ENCODE peak calls at places on chromosomes 1 and 21, in five cellular contexts. K is transverse colon, D is mesendoderm, C is cardiac fibroblast, M is tibial nerve. R is an unnamed sample.

GRCh38 chr1:32869844-32870614 is 683 bp downstream of the FNDC5 start:
- DNase-seq in K (no peak), D (no peak), C (no peak), M (no peak), R (no peak)

GRCh38 chr1:70382682-70383081 is 28.2 kb upstream of the ANKRD13C start:
- DNase-seq in K (no peak), D (no peak), C (no peak), M (no peak), R (no peak)

GRCh38 chr1:165907256-165907857 is 79.9 kb downstream of the UCK2 start:
- DNase-seq in K (no peak), D (peak; percentile 83), C (no peak), M (no peak), R (no peak)

GRCh38 chr1:214636436-214636835 is 33.4 kb downstream of the CENPF start:
- DNase-seq in K (no peak), D (no peak), C (no peak), M (no peak), R (no peak)

GRCh38 chr21:38181101-38181500 is 75.7 kb upstream of the KCNJ15 start:
- DNase-seq in K (no peak), D (no peak), C (no peak), M (no peak), R (no peak)

GRCh38 chr21:46661211-46661625 is 25.7 kb downstream of the PRMT2 start:
- DNase-seq in K (peak; percentile 42), D (peak; percentile 90), C (peak; percentile 83), M (peak; percentile 23), R (peak; percentile 77)

GRCh38 chr1:243364866-243365265 is 109.0 kb downstream of the SDCCAG8 start:
- DNase-seq in K (no peak), D (no peak), C (no peak), M (no peak), R (no peak)

GRCh38 chr1:68016364-68016763 is 34.1 kb downstream of the DIRAS3 start:
- DNase-seq in K (no peak), D (no peak), C (peak; percentile 3), M (no peak), R (no peak)

GRCh38 chr1:246355421-246356230 is 151.5 kb downstream of the SMYD3 start:
- DNase-seq in K (no peak), D (peak; percentile 86), C (peak; percentile 16), M (no peak), R (no peak)
- H3K4me3 ChIP-seq in K (no peak overlapping the region), D (no peak overlapping the region), C (no peak overlapping the region), M (no peak overlapping the region), R (no peak overlapping the region)

DNA sequence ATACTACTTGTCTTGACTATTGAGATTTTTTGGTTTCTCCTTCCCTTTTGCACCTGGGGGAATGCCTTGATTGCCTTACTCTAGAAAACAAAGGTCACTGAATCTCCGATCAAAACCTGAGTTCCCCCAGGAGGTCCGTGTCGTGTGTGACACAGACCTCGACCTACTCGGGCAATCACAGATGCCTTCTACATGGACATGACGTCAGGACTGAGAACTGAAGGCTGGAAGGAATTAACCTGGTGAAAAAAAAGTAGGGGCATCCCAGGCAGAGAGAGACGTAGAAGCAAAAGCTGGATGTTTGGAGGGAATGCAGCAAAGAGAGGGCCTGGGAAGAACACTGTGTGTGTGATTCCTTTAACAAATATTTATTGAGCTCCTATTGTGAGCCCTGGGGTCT is 178.0 kb downstream of the PRDM2 start:
- DNase-seq in K (no peak), D (no peak), C (no peak), M (no peak), R (no peak)
- H3K4me3 ChIP-seq in K (no peak overlapping the region), D (no peak overlapping the region), C (no peak overlapping the region), M (no peak overlapping the region), R (no peak overlapping the region)

DNA sequence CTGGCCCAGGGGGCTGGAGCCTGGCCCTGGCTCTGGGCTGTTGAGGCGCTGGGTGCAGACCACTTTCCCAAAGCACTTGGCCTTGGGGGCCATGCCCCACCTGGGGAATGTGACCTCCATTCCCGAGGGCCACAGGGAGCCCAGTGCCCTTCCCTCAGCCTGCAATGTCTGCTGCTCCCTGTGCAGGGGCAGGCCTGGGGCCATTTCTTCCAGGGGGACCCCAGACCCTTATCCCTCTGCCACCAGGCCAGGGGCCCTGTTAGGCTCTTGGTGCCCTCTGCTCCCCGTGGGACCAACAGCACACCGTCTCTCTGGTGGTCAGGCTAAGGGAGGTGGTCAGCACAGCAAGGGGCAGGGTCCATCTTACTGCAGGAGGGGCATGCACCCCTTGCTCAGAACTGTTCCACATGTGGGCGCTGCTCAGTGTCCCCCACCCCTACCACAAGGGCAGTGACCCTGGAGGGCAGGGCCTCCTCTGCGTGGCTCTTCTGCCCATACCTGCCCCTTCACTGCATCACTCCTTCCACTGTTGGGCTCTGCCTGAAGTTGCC is 1.1 kb upstream of the TMEM52 start:
- DNase-seq in K (peak; percentile 15), D (no peak), C (no peak), M (no peak), R (no peak)
- H3K4me3 ChIP-seq in K (no peak overlapping the region), D (no peak overlapping the region), C (no peak overlapping the region), M (peak overlapping the region; percentile 63), R (no peak overlapping the region)

DNA sequence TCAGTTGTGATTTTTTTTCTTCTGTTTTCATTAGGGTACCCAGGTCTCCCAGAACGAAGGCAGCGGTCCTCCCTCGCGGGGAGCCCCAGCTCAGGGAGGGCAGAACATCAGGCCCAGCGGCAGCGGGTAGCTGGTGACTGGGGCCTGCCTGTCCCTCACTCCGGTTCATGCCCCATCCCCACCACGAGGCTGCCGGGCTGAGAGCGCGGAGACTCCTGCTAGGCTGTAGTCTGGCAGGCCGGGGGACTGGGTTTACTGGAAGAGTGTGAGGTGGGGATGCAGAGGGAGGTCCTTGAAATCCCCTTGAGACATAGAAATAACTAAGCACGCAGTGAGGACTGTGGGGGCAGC is 10.5 kb downstream of the BRINP2 start:
- DNase-seq in K (no peak), D (peak; percentile 18), C (no peak), M (no peak), R (no peak)
- H3K4me3 ChIP-seq in K (no peak overlapping the region), D (no peak overlapping the region), C (peak overlapping the region; percentile 1), M (peak overlapping the region; percentile 22), R (no peak overlapping the region)

DNA sequence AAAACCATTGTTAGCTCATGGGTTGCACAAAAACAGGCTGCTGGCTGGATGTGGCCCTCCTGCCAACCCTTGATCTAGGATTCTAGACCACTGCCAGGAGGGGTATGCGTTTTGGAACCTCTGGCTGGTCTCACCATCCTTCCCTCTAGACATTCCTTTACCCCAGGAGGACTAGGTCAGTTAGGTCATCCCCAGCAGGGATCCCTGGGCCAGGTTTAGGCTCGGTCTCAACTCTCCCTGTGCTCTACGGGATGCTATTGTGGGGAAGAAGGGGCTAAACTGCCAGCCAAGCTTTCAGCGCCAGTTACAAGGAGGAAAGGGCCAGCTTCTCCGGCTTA is 22.7 kb downstream of the SLC2A1 start:
- DNase-seq in K (no peak), D (peak; percentile 66), C (no peak), M (no peak), R (no peak)
- H3K4me3 ChIP-seq in K (no peak overlapping the region), D (no peak overlapping the region), C (no peak overlapping the region), M (peak overlapping the region; percentile 15), R (no peak overlapping the region)